ENCODE peak calls at places on chromosomes 3 and 15, in four cellular contexts. G, U, Y and Z are unnamed samples.

GRCh38 chr3:114363554-114364202 is 69.8 kb downstream of the TIGIT start:
- DNase-seq in Y (no peak), U (no peak), G (no peak), Z (peak; percentile 50)

GRCh38 chr15:74531144-74531811 is 9.7 kb upstream of the ARID3B start:
- DNase-seq in Y (no peak), G (no peak), U (no peak), Z (no peak)

GRCh38 chr3:186746008-186746407 is 28.8 kb downstream of the KNG1 start:
- DNase-seq in Y (peak; percentile 67), G (peak; percentile 84), U (peak; percentile 97), Z (peak; percentile 20)

GRCh38 chr15:68790910-68791309 is 29.8 kb downstream of the ANP32A start:
- DNase-seq in Y (no peak), G (no peak), U (no peak), Z (no peak)

GRCh38 chr15:101105059-101105851 is 146.6 kb downstream of the CHSY1 start:
- DNase-seq in Y (no peak), U (no peak), G (no peak), Z (no peak)

GRCh38 chr3:160038862-160039562 is 50.4 kb downstream of the IL12A start:
- DNase-seq in U (no peak), Y (no peak), G (peak; percentile 11), Z (no peak)

GRCh38 chr15:26083457-26084350 is 220.6 kb upstream of the ATP10A start:
- DNase-seq in U (no peak), G (no peak), Y (no peak), Z (no peak)

GRCh38 chr3:19792388-19792787 is 141.6 kb downstream of the EFHB start:
- DNase-seq in U (no peak), G (no peak), Y (no peak), Z (no peak)

GRCh38 chr3:134150476-134150875 is 100.2 kb downstream of the RYK start:
- DNase-seq in Y (no peak), U (no peak), G (no peak), Z (no peak)

GRCh38 chr3:47163023-47163989 is 607 bp downstream of the SETD2 start:
- DNase-seq in Y (peak; percentile 51), U (peak; percentile 40), G (peak; percentile 18), Z (peak; percentile 36)

GRCh38 chr3:52434080-52434479 is 10.8 kb downstream of the SEMA3G start:
- DNase-seq in G (no peak), Y (no peak), U (no peak), Z (no peak)

GRCh38 chr3:78856164-78856563 is 911.6 kb downstream of the ROBO1 start:
- DNase-seq in G (no peak), Y (no peak), U (no peak), Z (no peak)

GRCh38 chr15:40471105-40471777 is 457 bp downstream of the CHST14 start:
- DNase-seq in U (no peak), Y (no peak), G (no peak), Z (no peak)

GRCh38 chr15:96338772-96339661 is 8.5 kb downstream of the NR2F2 start:
- DNase-seq in G (peak; percentile 41), Y (no peak), U (no peak), Z (no peak)

GRCh38 chr3:125085166-125085565 is 29.4 kb upstream of the HEG1 start:
- DNase-seq in U (no peak), G (no peak), Y (no peak), Z (peak; percentile 12)

GRCh38 chr3:46991406-46992165 is 12.1 kb downstream of the NBEAL2 start:
- DNase-seq in G (no peak), U (no peak), Y (no peak), Z (no peak)

GRCh38 chr15:57307527-57308193 is 68.6 kb upstream of the CGNL1 start:
- DNase-seq in U (no peak), Y (no peak), G (no peak), Z (no peak)

GRCh38 chr3:131568460-131568859 is 65.7 kb upstream of the MRPL3 start:
- DNase-seq in U (no peak), G (no peak), Y (no peak), Z (no peak)

GRCh38 chr3:86986666-86987420 is 4.1 kb downstream of the VGLL3 start:
- DNase-seq in G (no peak), Y (no peak), U (no peak), Z (no peak)

GRCh38 chr3:53109822-53110771 is 20.1 kb downstream of the RFT1 start:
- DNase-seq in U (peak; percentile 82), Y (peak; percentile 69), G (peak; percentile 44), Z (peak; percentile 49)

GRCh38 chr3:99523446-99523845 is 114.9 kb upstream of the COL8A1 start:
- DNase-seq in Y (no peak), G (no peak), U (no peak), Z (no peak)

GRCh38 chr15:77500986-77501385 is 80.3 kb downstream of the HMG20A start:
- DNase-seq in G (no peak), Y (no peak), U (no peak), Z (no peak)

GRCh38 chr3:9173445-9173844 is 76.0 kb downstream of the SRGAP3 start:
- DNase-seq in Y (no peak), U (no peak), G (no peak), Z (no peak)

GRCh38 chr3:20652249-20652648 is 466.2 kb upstream of the SGO1 start:
- DNase-seq in Y (no peak), G (no peak), U (no peak), Z (no peak)

GRCh38 chr3:122272889-122273288 is 52.2 kb upstream of the CSTA start:
- DNase-seq in G (no peak), U (no peak), Y (no peak), Z (peak; percentile 15)

GRCh38 chr3:197494366-197495058 is 61.3 kb downstream of the BDH1 start:
- DNase-seq in Y (no peak), G (no peak), U (no peak), Z (no peak)

GRCh38 chr3:73493543-73494314 is 131.0 kb downstream of the PDZRN3 start:
- DNase-seq in U (no peak), Y (no peak), G (no peak), Z (no peak)

GRCh38 chr15:75828429-75828828 is 14.8 kb upstream of the UBE2Q2 start:
- DNase-seq in G (no peak), Y (no peak), U (no peak), Z (no peak)

GRCh38 chr15:67931861-67932260 is 92.0 kb upstream of the RNU6-1 start:
- DNase-seq in U (no peak), G (no peak), Y (no peak), Z (no peak)

GRCh38 chr3:151843275-151843674 is 29.4 kb downstream of the AADAC start:
- DNase-seq in Y (no peak), G (no peak), U (no peak), Z (no peak)

GRCh38 chr3:194351080-194351672 is at the start of gene CPN2:
- DNase-seq in Y (no peak), G (no peak), U (no peak), Z (no peak)

GRCh38 chr3:78562318-78562717 is 1205.5 kb downstream of the ROBO1 start:
- DNase-seq in Y (no peak), U (peak; percentile 92), G (no peak), Z (no peak)

GRCh38 chr15:70474367-70474681 is 289.0 kb downstream of the UACA start:
- DNase-seq in Y (peak; percentile 73), G (no peak), U (no peak), Z (no peak)

GRCh38 chr3:25581335-25581734 is 83.4 kb downstream of the TOP2B start:
- DNase-seq in U (no peak), Y (no peak), G (no peak), Z (no peak)